ENCODE peak calls at places on chromosomes 1 and 21, in ten cellular contexts. F, O, P, B, A, H, R, N, C and Z are unnamed samples.

GRCh38 chr1:26035959-26036755 is 9.8 kb downstream of the SLC30A2 start:
- DNase-seq in C (peak), H (peak), F (peak), A (peak), B (peak), R (peak), N (peak), P (peak), O (peak), Z (peak)

GRCh38 chr1:239547987-239548386 is 161.6 kb downstream of the CHRM3 start:
- DNase-seq in N (no peak), P (no peak), H (no peak), O (no peak), R (no peak), C (no peak), B (no peak), F (no peak), A (no peak), Z (no peak)

GRCh38 chr1:24899581-24900485 is 30.2 kb downstream of the RUNX3 start:
- DNase-seq in N (no peak), B (no peak), O (no peak), P (no peak), H (no peak), F (no peak), C (peak), R (no peak), A (no peak), Z (no peak)

GRCh38 chr1:186535388-186536133 is 74.6 kb upstream of the PDC start:
- DNase-seq in C (peak), O (no peak), B (no peak), H (peak), N (no peak), A (no peak), R (peak), P (no peak), F (no peak), Z (no peak)

GRCh38 chr1:60149254-60149653 is 75.7 kb upstream of the C1orf87 start:
- DNase-seq in F (peak), H (no peak), A (peak), R (no peak), O (no peak), C (peak), N (peak), P (no peak), B (peak), Z (peak)

GRCh38 chr1:7932524-7933149 is 8.0 kb downstream of the TNFRSF9 start:
- DNase-seq in N (no peak), A (no peak), P (no peak), R (no peak), C (no peak), F (no peak), B (no peak), H (no peak), O (no peak), Z (no peak)

GRCh38 chr1:27504588-27505419 is 14.8 kb upstream of the WASF2 start:
- DNase-seq in C (peak), N (peak), R (peak), A (peak), F (peak), B (peak), H (peak), P (peak), O (no peak), Z (peak)

GRCh38 chr1:227941509-227942020 is 6.2 kb downstream of the WNT9A start:
- DNase-seq in H (no peak), N (peak), P (peak), B (peak), A (peak), C (peak), F (peak), O (no peak), R (no peak), Z (no peak)

GRCh38 chr1:119254067-119254720 is 113.7 kb upstream of the WARS2 start:
- DNase-seq in N (no peak), H (peak), P (no peak), R (no peak), B (no peak), O (no peak), F (no peak), C (no peak), A (no peak), Z (no peak)

GRCh38 chr1:169692766-169693460 is 18.5 kb downstream of the SELL start:
- DNase-seq in P (no peak), F (no peak), H (no peak), B (no peak), C (no peak), O (peak), N (no peak), R (no peak), A (no peak), Z (no peak)

GRCh38 chr1:9869831-9870251 is 40.2 kb downstream of the CTNNBIP1 start:
- DNase-seq in O (no peak), F (no peak), A (no peak), N (no peak), C (no peak), B (no peak), H (peak), P (no peak), R (no peak), Z (no peak)

GRCh38 chr1:117231748-117232373 is 21.1 kb upstream of the VTCN1 start:
- DNase-seq in P (peak), F (no peak), B (peak), H (no peak), N (peak), C (no peak), A (no peak), R (peak), O (no peak), Z (no peak)

GRCh38 chr1:233879841-233880240 is 24.6 kb upstream of the SLC35F3 start:
- DNase-seq in P (no peak), H (no peak), C (no peak), B (no peak), A (no peak), N (no peak), F (no peak), R (no peak), O (no peak), Z (no peak)

GRCh38 chr21:42202321-42202720 is 16.6 kb upstream of the ABCG1 start:
- DNase-seq in C (no peak), O (no peak), H (no peak), A (no peak), B (no peak), R (no peak), N (no peak), P (no peak), F (no peak), Z (no peak)

GRCh38 chr21:39313042-39313456 is 383 bp downstream of the BRWD1 start:
- DNase-seq in P (no peak), F (peak), A (no peak), C (peak), B (peak), R (peak), O (peak), H (no peak), N (peak), Z (no peak)

GRCh38 chr1:246571953-246572352 is 5.7 kb downstream of the CNST start:
- DNase-seq in N (no peak), O (no peak), R (no peak), B (no peak), F (no peak), P (no peak), C (no peak), H (no peak), A (no peak), Z (no peak)

GRCh38 chr1:246576709-246577032 is 10.4 kb downstream of the CNST start:
- DNase-seq in H (no peak), O (no peak), B (no peak), N (no peak), A (no peak), P (no peak), C (no peak), F (no peak), R (no peak), Z (no peak)

GRCh38 chr1:246573481-246573880 is 7.2 kb downstream of the CNST start:
- DNase-seq in N (no peak), C (no peak), O (no peak), A (no peak), F (no peak), R (peak), P (no peak), B (no peak), H (no peak), Z (no peak)

GRCh38 chr1:246569248-246570238 is 3.3 kb downstream of the CNST start:
- DNase-seq in A (no peak), F (no peak), N (no peak), C (no peak), R (peak), H (peak), B (peak), O (peak), P (no peak), Z (no peak)

DNA sequence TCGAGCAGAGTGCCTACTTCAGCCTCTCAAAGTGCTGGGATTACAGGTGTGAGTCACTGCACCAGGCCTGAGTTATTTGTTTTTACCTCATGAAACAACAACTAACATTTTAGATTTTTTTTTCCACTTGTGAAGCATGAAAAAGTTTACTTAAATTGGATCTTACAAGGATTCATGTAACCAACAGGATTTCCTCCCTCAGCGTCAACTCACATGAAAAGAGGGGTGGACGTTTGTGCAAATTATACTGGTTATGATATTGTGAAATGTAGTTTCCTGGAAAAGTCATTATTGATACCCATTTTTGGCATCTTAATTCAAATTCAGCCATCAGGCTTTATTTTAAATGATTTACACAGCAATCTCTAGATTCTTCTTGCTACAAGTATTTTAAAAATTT is 6.5 kb downstream of the CNST start:
- DNase-seq in A (no peak), P (no peak), R (no peak), O (peak), N (no peak), B (no peak), H (no peak), F (no peak), C (no peak), Z (no peak)
- H3K27ac ChIP-seq in A (peak), P (peak), R (no peak), O (peak), N (no peak), B (no peak), H (no peak), F (peak), C (no peak), Z (peak)

GRCh38 chr1:15885269-15885668 is 37.8 kb downstream of the SPEN start:
- DNase-seq in F (no peak), N (no peak), C (no peak), A (no peak), H (no peak), O (no peak), P (no peak), R (no peak), B (no peak), Z (no peak)

GRCh38 chr1:15884477-15884876 is 37.0 kb downstream of the SPEN start:
- DNase-seq in A (no peak), C (peak), O (no peak), P (no peak), R (no peak), F (no peak), N (no peak), H (no peak), B (no peak), Z (no peak)

GRCh38 chr1:15881961-15882360 is 34.5 kb downstream of the SPEN start:
- DNase-seq in A (no peak), R (no peak), P (no peak), O (no peak), H (no peak), C (no peak), F (no peak), N (no peak), B (no peak), Z (no peak)

GRCh38 chr1:15883326-15883725 is 35.8 kb downstream of the SPEN start:
- DNase-seq in N (no peak), C (no peak), P (no peak), R (no peak), F (no peak), B (no peak), H (no peak), O (no peak), A (no peak), Z (no peak)

DNA sequence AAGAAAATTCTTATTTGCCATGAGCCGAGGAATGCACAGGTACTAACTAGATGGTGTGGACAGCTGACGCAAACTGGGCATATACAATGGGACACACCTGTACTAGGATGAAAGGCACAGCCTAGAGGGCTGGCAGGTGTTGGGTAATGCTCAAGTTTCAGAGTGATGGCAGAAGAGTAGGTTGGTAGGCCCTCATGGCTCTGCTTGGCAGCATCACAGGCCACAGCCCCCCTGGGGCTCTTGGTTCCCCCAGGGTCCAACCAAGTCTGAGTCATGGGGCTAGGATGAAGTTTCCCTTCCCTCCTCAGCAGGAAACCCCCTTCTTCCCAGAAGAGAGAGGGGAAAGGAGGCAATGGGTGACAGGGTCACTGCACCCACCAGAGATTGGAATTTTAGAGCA is 35.2 kb downstream of the SPEN start:
- DNase-seq in O (no peak), B (no peak), C (peak), A (no peak), H (no peak), R (no peak), P (no peak), F (no peak), N (no peak), Z (no peak)
- H3K27ac ChIP-seq in O (no peak), B (no peak), C (no peak), A (no peak), H (no peak), R (no peak), P (no peak), F (no peak), N (no peak), Z (peak)

GRCh38 chr1:201641524-201642253 is 102.8 kb downstream of the NAV1 start:
- DNase-seq in N (no peak), R (no peak), A (no peak), F (no peak), O (no peak), B (no peak), C (peak), P (no peak), H (no peak), Z (no peak)

GRCh38 chr1:201637282-201638076 is 98.6 kb downstream of the NAV1 start:
- DNase-seq in C (peak), B (no peak), H (no peak), O (no peak), R (peak), A (peak), F (no peak), P (no peak), N (no peak), Z (peak)

GRCh38 chr1:201640624-201641023 is 101.7 kb downstream of the NAV1 start:
- DNase-seq in O (no peak), N (no peak), C (no peak), R (peak), A (peak), F (peak), H (no peak), P (no peak), B (peak), Z (peak)

GRCh38 chr1:201639826-201640225 is 100.9 kb downstream of the NAV1 start:
- DNase-seq in C (no peak), N (no peak), F (no peak), A (peak), O (no peak), H (no peak), R (peak), P (no peak), B (no peak), Z (no peak)

GRCh38 chr1:201639391-201639790 is 100.5 kb downstream of the NAV1 start:
- DNase-seq in C (no peak), O (no peak), H (no peak), N (no peak), P (no peak), A (peak), R (no peak), F (no peak), B (no peak), Z (peak)
- H3K27ac ChIP-seq in C (peak), O (no peak), H (no peak), N (no peak), P (no peak), A (peak), R (no peak), F (no peak), B (no peak), Z (peak)

GRCh38 chr1:205777994-205778393 is 2.7 kb upstream of the RAB29 start:
- DNase-seq in H (no peak), F (no peak), P (no peak), C (no peak), O (no peak), R (no peak), B (no peak), A (no peak), N (no peak), Z (no peak)

GRCh38 chr1:205775717-205776056 is 405 bp upstream of the RAB29 start:
- DNase-seq in C (no peak), P (no peak), N (no peak), R (peak), H (peak), F (no peak), A (no peak), B (no peak), O (no peak), Z (no peak)

GRCh38 chr1:205775015-205775716 is at the start of gene RAB29:
- DNase-seq in F (peak), R (peak), A (peak), C (peak), P (peak), O (peak), B (peak), N (peak), H (peak), Z (peak)

GRCh38 chr1:205772607-205773032 is 2.7 kb downstream of the RAB29 start:
- DNase-seq in H (no peak), F (no peak), O (peak), R (peak), C (no peak), B (no peak), A (no peak), N (no peak), P (no peak), Z (no peak)

DNA sequence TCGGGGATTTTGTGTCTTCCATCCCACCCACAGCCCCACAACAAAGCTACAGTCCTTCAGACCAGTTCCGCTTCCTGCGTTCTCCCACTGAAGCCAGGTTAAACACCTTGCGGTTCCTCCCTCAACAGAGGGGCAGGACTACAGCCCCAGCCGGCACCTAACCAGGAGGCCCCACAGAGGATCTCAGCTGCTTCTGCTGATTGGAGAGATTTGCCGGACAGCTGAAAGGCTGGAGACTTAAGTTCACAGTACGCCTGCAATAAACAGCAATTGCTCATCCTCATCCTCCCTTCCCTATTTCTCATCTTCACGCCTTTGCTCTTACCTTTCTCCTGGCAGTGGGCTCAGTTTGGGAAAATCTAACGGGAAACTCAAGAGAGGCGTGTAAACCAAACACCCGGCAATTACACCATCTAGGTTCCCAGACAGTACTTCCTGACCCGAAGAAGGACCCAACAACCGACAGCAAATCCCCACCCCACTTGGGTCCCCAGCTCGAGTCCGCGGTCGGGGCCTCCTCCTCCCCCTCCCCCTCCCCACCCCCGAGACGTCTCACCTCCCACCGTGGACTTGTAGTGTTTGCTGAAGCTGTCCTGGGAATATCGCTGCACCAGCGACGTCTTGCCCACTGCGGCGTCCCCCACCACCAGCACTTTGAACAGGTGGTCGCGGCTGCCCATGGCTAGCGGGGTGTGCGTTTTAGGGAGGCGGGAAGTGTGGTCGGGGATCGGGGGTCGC is 836 bp downstream of the RAB29 start:
- DNase-seq in N (no peak), H (peak), B (peak), F (no peak), C (peak), P (peak), A (peak), O (peak), R (peak), Z (no peak)
- H3K27ac ChIP-seq in N (no peak), H (no peak), B (peak), F (peak), C (peak), P (peak), A (no peak), O (peak), R (no peak), Z (peak)

GRCh38 chr1:47898156-47898825 is 98.9 kb downstream of the TRABD2B start:
- DNase-seq in F (no peak), H (no peak), C (no peak), N (no peak), A (no peak), O (no peak), B (no peak), P (no peak), R (no peak), Z (no peak)

GRCh38 chr1:47903723-47904122 is 93.5 kb downstream of the TRABD2B start:
- DNase-seq in P (no peak), N (no peak), C (no peak), H (no peak), R (no peak), A (no peak), B (no peak), F (no peak), O (no peak), Z (no peak)

GRCh38 chr1:47906466-47907191 is 90.6 kb downstream of the TRABD2B start:
- DNase-seq in H (no peak), B (no peak), O (no peak), N (no peak), F (no peak), C (no peak), A (no peak), R (no peak), P (no peak), Z (no peak)

GRCh38 chr1:47906009-47906432 is 91.2 kb downstream of the TRABD2B start:
- DNase-seq in C (peak), O (no peak), A (no peak), F (no peak), H (peak), R (no peak), N (peak), B (no peak), P (peak), Z (no peak)

DNA sequence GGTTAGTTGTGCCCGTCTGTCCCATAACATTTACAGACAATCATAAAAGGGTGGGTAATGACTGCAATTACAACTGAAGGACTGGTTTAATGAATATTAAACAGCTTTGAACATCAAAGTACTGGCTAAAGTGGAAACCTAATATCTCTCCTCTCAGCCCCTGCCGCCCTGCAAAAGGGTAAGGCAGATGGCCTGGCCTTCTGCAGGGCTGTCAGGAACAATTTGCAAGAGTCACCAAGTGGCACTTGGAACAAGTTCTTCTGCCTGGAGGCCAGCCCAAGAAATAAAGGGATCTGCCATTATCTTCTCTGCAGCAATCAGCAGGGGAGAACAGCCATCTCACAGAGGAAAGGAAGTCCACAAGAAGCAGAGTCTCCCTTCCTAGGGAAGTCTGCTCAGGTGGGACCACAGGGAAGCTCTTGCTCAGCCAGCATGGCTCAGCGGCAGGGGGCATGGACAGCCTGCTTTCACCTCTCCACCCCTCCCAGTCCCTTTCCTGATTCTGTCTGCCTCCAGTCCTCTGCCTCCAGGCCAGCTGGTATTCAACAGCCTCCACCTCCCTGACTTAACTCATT is 96.1 kb downstream of the TRABD2B start:
- DNase-seq in C (no peak), A (no peak), R (no peak), F (no peak), H (no peak), B (no peak), O (no peak), N (no peak), P (no peak), Z (no peak)
- H3K27ac ChIP-seq in C (no peak), A (no peak), R (no peak), F (no peak), H (no peak), B (no peak), O (no peak), N (no peak), P (no peak), Z (no peak)